ENCODE peak calls at places on chromosomes 5 and 9, in nine cellular contexts. O is nephron progenitor cell, J is mucosa of descending colon, W is tibial nerve, P is glutamatergic neuron, Y is RWPE1, M is heart left ventricle, R is stomach, G is OCI-LY7. V is an unnamed sample.

GRCh38 chr5:33969572-33970452 is 14.7 kb downstream of the SLC45A2 start:
- DNase-seq in P (no peak), G (peak), W (no peak), R (no peak), M (peak), Y (peak), J (no peak), O (peak), V (no peak)

GRCh38 chr5:55620781-55621180 is 86.0 kb upstream of the PLPP1 start:
- DNase-seq in W (no peak), Y (no peak), G (no peak), J (no peak), M (no peak), R (no peak), P (no peak), O (no peak), V (no peak)

GRCh38 chr9:84990850-84991505 is 321.4 kb downstream of the NTRK2 start:
- DNase-seq in W (no peak), P (no peak), R (no peak), O (no peak), J (no peak), M (no peak), G (no peak), Y (no peak), V (no peak)

GRCh38 chr5:101271416-101271815 is 368.3 kb upstream of the ST8SIA4 start:
- DNase-seq in R (no peak), J (no peak), W (no peak), O (peak), P (no peak), M (no peak), G (no peak), Y (no peak), V (no peak)

GRCh38 chr5:176823869-176824412 is 13.6 kb downstream of the UNC5A start:
- DNase-seq in P (no peak), W (no peak), M (peak), J (no peak), Y (peak), O (no peak), R (no peak), G (no peak), V (no peak)

GRCh38 chr5:139881145-139881733 is 85.6 kb downstream of the PSD2 start:
- DNase-seq in W (no peak), P (no peak), G (no peak), R (no peak), J (no peak), M (no peak), Y (no peak), O (no peak), V (no peak)

GRCh38 chr5:174046558-174046957 is 1.1 kb downstream of the NSG2 start:
- DNase-seq in J (no peak), R (no peak), O (no peak), G (no peak), Y (no peak), M (no peak), W (no peak), P (no peak), V (no peak)

GRCh38 chr5:125042243-125042887 is 295.9 kb upstream of the ZNF608 start:
- DNase-seq in M (no peak), R (no peak), O (no peak), G (no peak), Y (no peak), J (no peak), W (no peak), P (no peak), V (no peak)

GRCh38 chr5:60510663-60511062 is 189.3 kb downstream of the DEPDC1B start:
- DNase-seq in O (no peak), Y (no peak), W (no peak), P (no peak), R (no peak), G (no peak), M (no peak), J (no peak), V (no peak)

GRCh38 chr9:108994695-108995094 is 18.6 kb downstream of the CTNNAL1 start:
- DNase-seq in P (no peak), R (peak), W (no peak), G (peak), M (peak), Y (no peak), O (no peak), J (no peak), V (no peak)

GRCh38 chr5:72346396-72346795 is 26.2 kb downstream of the PTCD2 start:
- DNase-seq in Y (no peak), G (no peak), R (no peak), M (no peak), W (no peak), J (no peak), P (no peak), O (no peak), V (no peak)

GRCh38 chr5:33370135-33370472 is 70.7 kb upstream of the TARS1 start:
- DNase-seq in O (no peak), M (no peak), P (no peak), J (no peak), W (no peak), R (no peak), G (no peak), Y (no peak), V (no peak)

GRCh38 chr5:55920784-55921183 is 69.6 kb downstream of the IL31RA start:
- DNase-seq in P (no peak), Y (no peak), M (no peak), J (no peak), R (no peak), G (no peak), O (no peak), W (no peak), V (no peak)

GRCh38 chr9:137432687-137433348 is 8.3 kb downstream of the ENTPD8 start:
- DNase-seq in W (no peak), O (no peak), G (no peak), M (peak), P (no peak), J (no peak), R (no peak), Y (no peak), V (no peak)

GRCh38 chr9:38412751-38413150 is 11.5 kb downstream of the IGFBPL1 start:
- DNase-seq in R (no peak), O (no peak), W (no peak), G (no peak), J (no peak), Y (no peak), M (no peak), P (no peak), V (no peak)

GRCh38 chr5:132473608-132474007 is 17.0 kb downstream of the IRF1 start:
- DNase-seq in R (peak), G (no peak), W (no peak), J (peak), Y (no peak), P (no peak), O (no peak), M (no peak), V (peak)

GRCh38 chr5:123157797-123158528 is 68.9 kb downstream of the PRDM6 start:
- DNase-seq in M (no peak), G (no peak), Y (peak), J (no peak), W (no peak), O (no peak), P (no peak), R (no peak), V (no peak)
- TF ChIP-seq CTCF in M (no peak), G (no peak), Y (no peak), J (no peak), W (peak), O (no peak), P (no peak), R (no peak), V (no peak)

GRCh38 chr9:35812025-35812602 is at the start of gene SPAG8:
- DNase-seq in W (peak), Y (peak), P (peak), O (peak), G (peak), J (peak), M (peak), R (peak), V (peak)

GRCh38 chr9:35814106-35814840 is 569 bp downstream of the HINT2 start:
- DNase-seq in M (peak), G (peak), O (peak), P (peak), W (peak), Y (peak), J (peak), R (peak), V (peak)

GRCh38 chr9:35811364-35812024 is 568 bp downstream of the SPAG8 start:
- DNase-seq in P (no peak), M (peak), G (no peak), O (no peak), J (no peak), R (peak), W (no peak), Y (no peak), V (no peak)

GRCh38 chr9:35814841-35815543 is at the start of gene HINT2:
- DNase-seq in R (peak), P (peak), W (peak), G (peak), J (peak), Y (peak), M (peak), O (peak), V (peak)

GRCh38 chr9:35813434-35814105 is 1.3 kb downstream of the HINT2 start:
- DNase-seq in G (peak), O (no peak), Y (peak), J (no peak), P (no peak), M (no peak), W (no peak), R (no peak), V (no peak)
- TF ChIP-seq CTCF in G (peak), O (no peak), Y (no peak), J (no peak), P (no peak), M (no peak), W (no peak), R (no peak), V (no peak)

GRCh38 chr9:5835808-5836207 is 2.9 kb upstream of the ERMP1 start:
- DNase-seq in J (no peak), P (no peak), Y (no peak), O (no peak), M (no peak), R (no peak), W (no peak), G (no peak), V (no peak)

GRCh38 chr9:5832093-5832542 is 799 bp downstream of the ERMP1 start:
- DNase-seq in R (no peak), Y (no peak), P (no peak), M (no peak), G (peak), W (no peak), J (no peak), O (no peak), V (no peak)

GRCh38 chr9:5834214-5834613 is 1.3 kb upstream of the ERMP1 start:
- DNase-seq in J (no peak), M (no peak), Y (no peak), P (no peak), W (no peak), R (no peak), G (peak), O (no peak), V (no peak)

DNA sequence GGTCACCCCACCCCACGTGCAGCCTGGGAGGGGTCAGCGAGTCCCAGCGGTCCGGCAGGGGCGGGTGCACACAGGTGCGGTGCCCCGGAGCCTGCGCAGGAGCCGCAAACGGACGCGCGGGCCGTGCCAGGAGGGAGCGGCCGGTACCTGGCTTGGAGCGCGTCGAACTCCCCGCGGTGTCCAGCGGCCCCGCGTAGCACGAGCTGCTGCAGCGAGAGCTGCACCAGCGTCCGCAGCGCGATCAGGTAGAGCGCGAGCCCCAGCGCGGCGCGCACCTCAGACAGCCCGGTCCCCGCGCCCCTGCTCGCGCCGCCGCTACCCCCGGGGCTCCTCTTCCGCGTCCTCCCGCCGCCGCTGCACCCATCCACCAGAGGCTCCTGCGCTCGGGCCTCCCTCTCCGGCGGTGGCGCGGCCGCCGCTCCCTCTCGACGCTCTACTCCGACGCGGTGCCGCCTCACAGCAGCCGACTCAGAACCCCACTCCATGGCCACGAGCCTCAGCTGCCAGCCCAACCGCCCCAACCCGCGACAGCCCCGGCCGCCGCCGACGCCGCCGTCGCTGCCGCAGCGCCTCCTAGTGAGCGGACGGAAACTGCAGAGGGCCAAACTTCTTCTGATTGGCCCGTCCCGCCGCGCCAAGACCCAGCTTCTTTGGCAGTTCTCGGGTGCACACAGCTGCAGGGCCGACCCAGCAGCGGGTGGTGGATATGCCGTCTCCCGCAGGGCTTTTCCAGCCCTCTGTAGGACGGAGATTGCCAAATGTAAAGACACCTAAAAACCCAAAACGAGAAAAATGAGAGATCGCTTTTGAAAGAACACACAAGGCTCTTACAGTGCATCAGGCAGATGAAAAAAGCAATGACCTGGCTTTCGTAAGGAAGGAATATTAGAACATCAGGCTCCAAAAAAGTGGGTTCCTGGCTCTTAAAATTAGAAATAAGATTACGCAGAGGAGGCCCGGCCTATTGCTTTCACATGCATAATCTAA is at the start of gene ERMP1:
- DNase-seq in Y (peak), P (peak), J (peak), W (peak), G (peak), R (peak), O (peak), M (peak), V (peak)
- TF ChIP-seq CTCF in Y (peak), P (peak), J (peak), W (peak), G (peak), R (peak), O (peak), M (peak), V (peak)

GRCh38 chr9:136111190-136111589 is 7.5 kb downstream of the TMEM250 start:
- DNase-seq in O (no peak), Y (no peak), M (no peak), R (no peak), J (no peak), W (no peak), G (no peak), P (no peak), V (no peak)

GRCh38 chr9:136107953-136108647 is 10.6 kb downstream of the TMEM250 start:
- DNase-seq in W (no peak), R (no peak), P (peak), O (no peak), M (no peak), G (no peak), J (peak), Y (peak), V (peak)

GRCh38 chr9:136110082-136111061 is 8.3 kb downstream of the TMEM250 start:
- DNase-seq in O (no peak), W (no peak), M (no peak), P (no peak), Y (no peak), R (no peak), G (no peak), J (peak), V (no peak)

GRCh38 chr9:136108648-136109266 is 9.9 kb downstream of the TMEM250 start:
- DNase-seq in W (no peak), R (no peak), M (no peak), Y (no peak), G (no peak), P (no peak), J (no peak), O (no peak), V (no peak)

DNA sequence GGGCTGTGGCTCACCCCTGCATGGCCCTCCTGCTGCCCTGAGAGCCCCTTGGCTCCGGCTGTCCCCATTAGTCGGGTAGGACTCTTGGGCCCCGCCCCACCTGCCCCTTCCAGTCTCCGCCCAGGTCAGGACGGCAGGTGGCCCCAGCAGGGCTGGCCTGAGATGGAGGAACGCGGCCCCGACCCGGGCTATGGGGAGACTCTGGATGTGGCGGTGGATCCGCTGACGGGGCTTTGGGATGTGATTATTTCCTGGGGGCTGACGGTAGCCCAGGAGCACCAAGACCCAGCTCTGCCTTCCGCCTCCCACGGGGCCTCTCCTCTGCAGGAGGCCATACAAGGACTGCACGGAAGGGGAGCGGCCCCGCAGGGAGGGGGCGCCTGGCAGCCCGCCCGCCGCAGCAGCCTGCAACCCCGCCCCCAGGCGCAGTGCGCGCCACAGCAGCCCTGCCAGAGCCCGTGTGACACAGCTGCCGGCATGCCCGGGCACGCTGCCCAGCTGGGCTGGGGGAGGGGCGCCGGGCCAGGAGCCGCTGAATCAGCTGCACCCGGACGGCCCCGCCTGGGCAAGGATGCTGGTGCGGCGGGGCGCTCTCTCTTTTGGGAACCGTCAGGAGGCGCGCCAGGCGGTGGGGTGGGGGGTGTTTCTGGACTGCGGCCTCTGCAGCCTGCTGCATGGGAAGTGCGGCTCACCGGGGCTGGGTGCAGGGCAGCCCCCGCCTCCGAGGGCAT is 9.2 kb downstream of the TMEM250 start:
- DNase-seq in Y (peak), G (peak), W (peak), J (peak), M (peak), O (peak), R (peak), P (peak), V (peak)
- TF ChIP-seq CTCF in Y (no peak), G (peak), W (peak), J (peak), M (no peak), O (no peak), R (no peak), P (no peak), V (no peak)

GRCh38 chr9:88043647-88044046 is 69.3 kb upstream of the CDK20 start:
- DNase-seq in J (no peak), P (no peak), Y (no peak), G (no peak), M (no peak), O (no peak), W (no peak), R (no peak), V (no peak)

GRCh38 chr9:88045686-88046085 is 71.4 kb upstream of the CDK20 start:
- DNase-seq in J (no peak), R (no peak), W (no peak), Y (no peak), P (no peak), M (no peak), G (no peak), O (no peak), V (no peak)

GRCh38 chr9:88037285-88037845 is 63.0 kb upstream of the CDK20 start:
- DNase-seq in W (no peak), G (no peak), M (no peak), R (no peak), Y (no peak), P (no peak), J (no peak), O (no peak), V (no peak)

GRCh38 chr9:88044200-88044599 is 69.9 kb upstream of the CDK20 start:
- DNase-seq in P (no peak), J (no peak), M (no peak), Y (no peak), G (no peak), R (no peak), O (no peak), W (no peak), V (no peak)

DNA sequence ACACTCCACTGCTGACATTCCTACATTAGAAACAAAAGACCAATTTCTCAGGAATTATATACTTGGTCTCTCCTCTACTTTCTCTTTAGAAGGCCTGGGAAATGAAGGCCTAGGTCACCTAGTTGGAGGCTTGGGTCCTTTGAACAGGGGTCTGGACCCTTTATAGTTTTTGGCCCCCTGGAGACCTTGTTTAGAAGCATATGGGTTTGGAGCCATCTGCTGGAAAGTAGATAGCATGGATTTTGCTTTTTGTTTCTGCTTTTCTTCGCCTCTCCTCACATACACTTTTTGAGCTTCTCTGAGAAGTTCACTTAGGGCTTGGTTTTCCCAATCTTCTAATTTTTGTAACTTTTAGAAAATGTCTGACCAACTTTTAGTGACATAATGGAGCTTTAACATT is 67.1 kb upstream of the CDK20 start:
- DNase-seq in M (no peak), J (no peak), O (no peak), R (no peak), W (no peak), P (no peak), Y (no peak), G (no peak), V (no peak)
- TF ChIP-seq CTCF in M (no peak), J (peak), O (peak), R (no peak), W (no peak), P (no peak), Y (peak), G (peak), V (peak)